ENCODE peak calls at places on chromosomes 1 and 21, in nine cellular contexts. A is testis; K is T-helper 2 cell; Z is fibroblast of mammary gland; S is pancreas; B is stimulated activated CD4-positive, alpha-beta T cell treated with anti-CD3 and anti-CD28 coated beads, Interleukin-2, amount 100 ng/mL, for 48 hours; C is iris pigment epithelial cell; D is cardiac fibroblast; P is right atrium auricular region. V is an unnamed sample.

GRCh38 chr1:3669971-3670431 is 17.7 kb downstream of the TP73 start:
- DNase-seq in A (no peak), K (no peak), Z (no peak), S (peak), B (no peak), C (no peak), D (no peak), P (no peak), V (no peak)

GRCh38 chr1:43704838-43705237 is 2.5 kb upstream of the ST3GAL3 start:
- DNase-seq in A (peak), K (no peak), Z (peak), S (no peak), B (no peak), C (no peak), D (peak), P (no peak), V (peak)

GRCh38 chr21:35046880-35047229 is 2.2 kb downstream of the RUNX1 start:
- DNase-seq in A (no peak), K (no peak), Z (no peak), S (no peak), B (no peak), C (peak), D (no peak), P (peak), V (no peak)

GRCh38 chr21:46035809-46036695 is 54.5 kb downstream of the COL6A1 start:
- DNase-seq in A (no peak), K (no peak), Z (peak), S (peak), B (no peak), C (no peak), D (peak), P (peak), V (peak)

GRCh38 chr1:17875171-17875881 is 120.2 kb downstream of the ACTL8 start:
- DNase-seq in A (no peak), K (no peak), Z (peak), S (no peak), B (no peak), C (peak), D (peak), P (no peak), V (peak)

GRCh38 chr1:37808369-37809319 is 636 bp upstream of the YRDC start:
- DNase-seq in A (peak), K (no peak), Z (peak), S (peak), B (no peak), C (peak), D (peak), P (peak), V (peak)

GRCh38 chr1:7591565-7591964 is 179.5 kb upstream of the VAMP3 start:
- DNase-seq in A (no peak), K (no peak), Z (no peak), S (peak), B (no peak), C (no peak), D (no peak), P (no peak), V (no peak)

GRCh38 chr1:51954783-51955182 is 35.7 kb downstream of the RAB3B start:
- DNase-seq in A (no peak), K (no peak), Z (no peak), S (no peak), B (no peak), C (no peak), D (no peak), P (no peak), V (no peak)

GRCh38 chr1:9191216-9191615 is 43.4 kb upstream of the H6PD start:
- DNase-seq in A (no peak), K (no peak), Z (no peak), S (no peak), B (no peak), C (no peak), D (no peak), P (no peak), V (no peak)

GRCh38 chr1:207981976-207982375 is 71.1 kb upstream of the CD34 start:
- DNase-seq in A (no peak), K (no peak), Z (no peak), S (no peak), B (no peak), C (peak), D (no peak), P (peak), V (no peak)

GRCh38 chr1:167860231-167860923 is 53.6 kb downstream of the ADCY10 start:
- DNase-seq in A (no peak), K (no peak), Z (peak), S (no peak), B (no peak), C (peak), D (no peak), P (no peak), V (peak)

GRCh38 chr1:36326499-36326898 is 3.1 kb upstream of the EVA1B start:
- DNase-seq in A (no peak), K (no peak), Z (no peak), S (peak), B (no peak), C (no peak), D (no peak), P (no peak), V (no peak)

GRCh38 chr1:4128616-4129015 is 228.5 kb upstream of the C1orf174 start:
- DNase-seq in A (no peak), K (no peak), Z (no peak), S (no peak), B (no peak), C (no peak), D (no peak), P (no peak), V (no peak)

GRCh38 chr1:96334236-96334557 is 387.4 kb upstream of the PTBP2 start:
- DNase-seq in A (no peak), K (no peak), Z (no peak), S (no peak), B (no peak), C (no peak), D (no peak), P (no peak), V (no peak)